ENCODE peak calls at places on chromosomes 4 and X, in five cellular contexts. One of them, this sample, is unnamed.

GRCh38 chr4:75512336-75513211 is 1.6 kb downstream of the RCHY1 start:
- DNase-seq in suprapubic skin: no peak
- DNase-seq in astrocyte of the spinal cord: peak; percentile 42
- DNase-seq in lower lobe of right lung: no peak
- DNase-seq in foreskin fibroblast: peak; percentile 55
- DNase-seq in this sample: no peak

GRCh38 chr4:98659106-98659592 is 738 bp upstream of the TSPAN5 start:
- DNase-seq in foreskin fibroblast: peak; percentile 66
- DNase-seq in lower lobe of right lung: no peak
- DNase-seq in astrocyte of the spinal cord: peak; percentile 58
- DNase-seq in suprapubic skin: no peak
- DNase-seq in this sample: no peak

GRCh38 chr4:127203561-127204260 is 429.0 kb upstream of the INTU start:
- DNase-seq in foreskin fibroblast: peak; percentile 84
- DNase-seq in lower lobe of right lung: no peak
- DNase-seq in suprapubic skin: no peak
- DNase-seq in astrocyte of the spinal cord: peak; percentile 83
- DNase-seq in this sample: no peak

GRCh38 chrX:152735860-152736511 is 2.4 kb downstream of the MAGEA12 start:
- DNase-seq in astrocyte of the spinal cord: no peak
- DNase-seq in foreskin fibroblast: no peak
- DNase-seq in suprapubic skin: peak; percentile 31
- DNase-seq in lower lobe of right lung: no peak
- DNase-seq in this sample: peak; percentile 64

GRCh38 chrX:38279188-38279587 is 48.1 kb downstream of the RPGR start:
- DNase-seq in astrocyte of the spinal cord: peak; percentile 17
- DNase-seq in foreskin fibroblast: no peak
- DNase-seq in lower lobe of right lung: no peak
- DNase-seq in suprapubic skin: no peak
- DNase-seq in this sample: no peak

GRCh38 chr4:87316961-87317360 is 5.7 kb downstream of the HSD17B13 start:
- DNase-seq in foreskin fibroblast: no peak
- DNase-seq in lower lobe of right lung: no peak
- DNase-seq in astrocyte of the spinal cord: no peak
- DNase-seq in suprapubic skin: no peak
- DNase-seq in this sample: no peak

GRCh38 chr4:27194599-27194998 is 334.0 kb downstream of the STIM2 start:
- DNase-seq in astrocyte of the spinal cord: no peak
- DNase-seq in lower lobe of right lung: no peak
- DNase-seq in suprapubic skin: no peak
- DNase-seq in foreskin fibroblast: no peak
- DNase-seq in this sample: no peak

GRCh38 chrX:107542500-107542899 is 85.8 kb upstream of the PRPS1 start:
- DNase-seq in astrocyte of the spinal cord: peak; percentile 27
- DNase-seq in suprapubic skin: no peak
- DNase-seq in foreskin fibroblast: peak; percentile 37
- DNase-seq in lower lobe of right lung: no peak
- DNase-seq in this sample: no peak

GRCh38 chr4:39682133-39682532 is 15.8 kb upstream of the UBE2K start:
- DNase-seq in suprapubic skin: no peak
- DNase-seq in astrocyte of the spinal cord: no peak
- DNase-seq in lower lobe of right lung: no peak
- DNase-seq in foreskin fibroblast: no peak
- DNase-seq in this sample: no peak

GRCh38 chr4:187516224-187516623 is 479.3 kb upstream of the ZFP42 start:
- DNase-seq in suprapubic skin: no peak
- DNase-seq in foreskin fibroblast: no peak
- DNase-seq in astrocyte of the spinal cord: no peak
- DNase-seq in lower lobe of right lung: no peak
- DNase-seq in this sample: no peak

GRCh38 chr4:112270643-112271484 is 14.8 kb downstream of the TIFA start:
- DNase-seq in astrocyte of the spinal cord: peak; percentile 63
- DNase-seq in foreskin fibroblast: peak; percentile 83
- DNase-seq in suprapubic skin: no peak
- DNase-seq in lower lobe of right lung: no peak
- DNase-seq in this sample: no peak

GRCh38 chr4:145840162-145840768 is 98.4 kb downstream of the ZNF827 start:
- DNase-seq in astrocyte of the spinal cord: peak; percentile 55
- DNase-seq in lower lobe of right lung: no peak
- DNase-seq in suprapubic skin: no peak
- DNase-seq in foreskin fibroblast: peak; percentile 58
- DNase-seq in this sample: no peak

GRCh38 chr4:57090099-57090498 is 20.1 kb downstream of the IGFBP7 start:
- DNase-seq in foreskin fibroblast: no peak
- DNase-seq in astrocyte of the spinal cord: no peak
- DNase-seq in lower lobe of right lung: no peak
- DNase-seq in suprapubic skin: no peak
- DNase-seq in this sample: no peak

GRCh38 chr4:121278811-121279368 is 101.9 kb downstream of the QRFPR start:
- DNase-seq in foreskin fibroblast: no peak
- DNase-seq in suprapubic skin: no peak
- DNase-seq in astrocyte of the spinal cord: peak; percentile 38
- DNase-seq in lower lobe of right lung: no peak
- DNase-seq in this sample: no peak

GRCh38 chr4:147160908-147161513 is 215.3 kb upstream of the TTC29 start:
- DNase-seq in foreskin fibroblast: peak; percentile 82
- DNase-seq in lower lobe of right lung: no peak
- DNase-seq in suprapubic skin: no peak
- DNase-seq in astrocyte of the spinal cord: peak; percentile 75
- DNase-seq in this sample: no peak

GRCh38 chr4:121375262-121375661 is 5.6 kb downstream of the QRFPR start:
- DNase-seq in suprapubic skin: no peak
- DNase-seq in lower lobe of right lung: no peak
- DNase-seq in foreskin fibroblast: peak; percentile 61
- DNase-seq in astrocyte of the spinal cord: peak; percentile 49
- DNase-seq in this sample: no peak

GRCh38 chr4:182555997-182556418 is 312.8 kb downstream of the TENM3 start:
- DNase-seq in foreskin fibroblast: peak; percentile 71
- DNase-seq in suprapubic skin: no peak
- DNase-seq in lower lobe of right lung: no peak
- DNase-seq in astrocyte of the spinal cord: peak; percentile 78
- DNase-seq in this sample: no peak

GRCh38 chrX:9188117-9188516 is 154.2 kb upstream of the FAM9B start:
- DNase-seq in astrocyte of the spinal cord: no peak
- DNase-seq in foreskin fibroblast: no peak
- DNase-seq in suprapubic skin: no peak
- DNase-seq in lower lobe of right lung: no peak
- DNase-seq in this sample: no peak

GRCh38 chrX:18424482-18425198 is 768 bp upstream of the CDKL5 start:
- DNase-seq in foreskin fibroblast: peak; percentile 62
- DNase-seq in lower lobe of right lung: peak; percentile 47
- DNase-seq in astrocyte of the spinal cord: peak; percentile 31
- DNase-seq in suprapubic skin: no peak
- DNase-seq in this sample: no peak

GRCh38 chr4:106355193-106355592 is 13.4 kb downstream of the GIMD1 start:
- DNase-seq in astrocyte of the spinal cord: no peak
- DNase-seq in lower lobe of right lung: no peak
- DNase-seq in foreskin fibroblast: no peak
- DNase-seq in suprapubic skin: no peak
- DNase-seq in this sample: no peak

GRCh38 chr4:182533948-182534347 is 290.7 kb downstream of the TENM3 start:
- DNase-seq in suprapubic skin: no peak
- DNase-seq in astrocyte of the spinal cord: peak; percentile 28
- DNase-seq in lower lobe of right lung: no peak
- DNase-seq in foreskin fibroblast: peak; percentile 70
- DNase-seq in this sample: no peak

GRCh38 chrX:39850630-39851152 is 247.1 kb downstream of the BCOR start:
- DNase-seq in foreskin fibroblast: peak; percentile 58
- DNase-seq in suprapubic skin: no peak
- DNase-seq in lower lobe of right lung: no peak
- DNase-seq in astrocyte of the spinal cord: peak; percentile 54
- DNase-seq in this sample: no peak

GRCh38 chr4:6461301-6462165 is 10.9 kb downstream of the PPP2R2C start:
- DNase-seq in suprapubic skin: peak; percentile 40
- DNase-seq in lower lobe of right lung: no peak
- DNase-seq in astrocyte of the spinal cord: no peak
- DNase-seq in foreskin fibroblast: peak; percentile 19
- DNase-seq in this sample: peak; percentile 72

GRCh38 chrX:65999029-65999562 is 40.8 kb downstream of the VSIG4 start:
- DNase-seq in lower lobe of right lung: no peak
- DNase-seq in suprapubic skin: no peak
- DNase-seq in foreskin fibroblast: no peak
- DNase-seq in astrocyte of the spinal cord: no peak
- DNase-seq in this sample: no peak

GRCh38 chr4:40599431-40599830 is 30.2 kb downstream of the RBM47 start:
- DNase-seq in lower lobe of right lung: no peak
- DNase-seq in astrocyte of the spinal cord: no peak
- DNase-seq in foreskin fibroblast: no peak
- DNase-seq in suprapubic skin: no peak
- DNase-seq in this sample: no peak

GRCh38 chr4:73311428-73311827 is 52.8 kb upstream of the ANKRD17 start:
- DNase-seq in lower lobe of right lung: no peak
- DNase-seq in suprapubic skin: no peak
- DNase-seq in astrocyte of the spinal cord: peak; percentile 75
- DNase-seq in foreskin fibroblast: peak; percentile 58
- DNase-seq in this sample: no peak

GRCh38 chrX:139554991-139555675 is 24.6 kb downstream of the F9 start:
- DNase-seq in suprapubic skin: no peak
- DNase-seq in astrocyte of the spinal cord: no peak
- DNase-seq in foreskin fibroblast: no peak
- DNase-seq in lower lobe of right lung: peak; percentile 30
- DNase-seq in this sample: no peak

GRCh38 chr4:51958199-51958968 is 61.8 kb downstream of the LRRC66 start:
- DNase-seq in astrocyte of the spinal cord: no peak
- DNase-seq in foreskin fibroblast: no peak
- DNase-seq in lower lobe of right lung: no peak
- DNase-seq in suprapubic skin: no peak
- DNase-seq in this sample: no peak

GRCh38 chr4:182917182-182918043 is at the start of gene DCTD:
- DNase-seq in suprapubic skin: peak; percentile 82
- DNase-seq in foreskin fibroblast: peak; percentile 91
- DNase-seq in astrocyte of the spinal cord: peak; percentile 67
- DNase-seq in lower lobe of right lung: peak; percentile 88
- DNase-seq in this sample: peak; percentile 89

DNA sequence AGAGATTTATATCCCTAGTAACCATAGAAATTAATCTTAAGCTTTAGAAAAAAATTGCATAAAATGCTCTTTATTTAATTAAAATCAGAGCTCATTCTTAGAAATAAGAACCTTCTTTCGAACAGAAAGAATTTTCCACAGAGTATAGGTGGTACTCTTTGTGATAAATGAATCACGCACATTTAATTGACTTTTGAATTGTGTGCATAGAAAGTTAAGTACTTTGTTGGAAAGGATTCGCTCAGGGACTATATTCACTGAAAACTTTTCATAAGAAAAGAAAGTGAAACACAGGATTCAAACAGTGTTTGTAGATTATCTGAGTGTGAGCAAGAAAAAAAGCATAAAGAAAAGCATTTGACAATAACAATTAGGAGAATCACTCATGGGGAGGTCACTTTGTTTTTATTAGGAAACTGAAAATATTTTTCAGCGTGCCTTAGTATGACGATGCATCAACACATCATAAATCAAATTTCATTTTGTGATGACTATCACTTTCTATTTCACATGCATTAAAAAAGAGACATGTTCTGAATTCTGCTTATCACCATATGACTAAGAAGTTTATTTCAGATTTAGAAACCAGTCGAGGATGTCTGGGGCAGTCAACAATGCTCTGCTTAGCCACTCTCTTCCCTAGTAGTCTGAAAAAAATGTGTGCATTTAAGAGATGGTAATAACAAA is 49.5 kb downstream of the STX18 start:
- DNase-seq in suprapubic skin: no peak
- DNase-seq in astrocyte of the spinal cord: peak; percentile 58
- DNase-seq in lower lobe of right lung: no peak
- DNase-seq in foreskin fibroblast: peak; percentile 45
- DNase-seq in this sample: no peak
- TF ChIP-seq CTCF in suprapubic skin: no peak
- TF ChIP-seq CTCF in astrocyte of the spinal cord: no peak
- TF ChIP-seq CTCF in lower lobe of right lung: no peak
- TF ChIP-seq CTCF in foreskin fibroblast: no peak
- TF ChIP-seq CTCF in this sample: no peak

GRCh38 chr4:111204807-111205206 is 581.9 kb upstream of the PITX2 start:
- DNase-seq in suprapubic skin: no peak
- DNase-seq in lower lobe of right lung: no peak
- DNase-seq in astrocyte of the spinal cord: no peak
- DNase-seq in foreskin fibroblast: peak; percentile 15
- DNase-seq in this sample: no peak
- TF ChIP-seq CTCF in suprapubic skin: no peak
- TF ChIP-seq CTCF in lower lobe of right lung: no peak
- TF ChIP-seq CTCF in astrocyte of the spinal cord: no peak
- TF ChIP-seq CTCF in foreskin fibroblast: no peak
- TF ChIP-seq CTCF in this sample: no peak

GRCh38 chr4:76626686-76627465 is 191.8 kb downstream of the SHROOM3 start:
- DNase-seq in foreskin fibroblast: peak; percentile 48
- DNase-seq in astrocyte of the spinal cord: no peak
- DNase-seq in lower lobe of right lung: no peak
- DNase-seq in suprapubic skin: no peak
- DNase-seq in this sample: no peak
- TF ChIP-seq CTCF in foreskin fibroblast: peak; percentile 12
- TF ChIP-seq CTCF in astrocyte of the spinal cord: peak; percentile 30
- TF ChIP-seq CTCF in lower lobe of right lung: no peak
- TF ChIP-seq CTCF in suprapubic skin: no peak
- TF ChIP-seq CTCF in this sample: peak; percentile 27

DNA sequence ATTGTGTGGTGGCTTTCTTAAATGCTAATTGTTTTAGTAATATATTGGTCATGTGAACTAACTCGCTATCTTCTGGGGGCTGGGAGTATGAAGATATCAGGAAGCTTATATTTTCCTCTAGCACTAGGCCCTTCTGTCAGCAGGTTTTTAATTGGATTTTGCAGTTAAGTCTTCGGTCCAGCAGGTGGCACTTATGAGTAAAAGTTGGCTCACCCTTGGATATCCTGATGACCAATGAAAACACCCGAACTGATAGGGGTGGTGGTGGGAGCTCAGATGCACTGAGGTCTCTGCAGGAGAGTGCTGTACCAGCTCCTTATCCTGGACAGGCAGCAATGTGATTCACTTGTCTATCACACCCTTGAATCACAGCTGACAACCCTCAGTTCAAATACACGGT is 1365.8 kb upstream of the DIAPH2 start:
- DNase-seq in astrocyte of the spinal cord: no peak
- DNase-seq in suprapubic skin: no peak
- DNase-seq in lower lobe of right lung: no peak
- DNase-seq in foreskin fibroblast: no peak
- DNase-seq in this sample: no peak
- TF ChIP-seq CTCF in astrocyte of the spinal cord: peak; percentile 17
- TF ChIP-seq CTCF in suprapubic skin: no peak
- TF ChIP-seq CTCF in lower lobe of right lung: no peak
- TF ChIP-seq CTCF in foreskin fibroblast: no peak
- TF ChIP-seq CTCF in this sample: no peak

GRCh38 chrX:2875798-2876399 is 47.2 kb downstream of the GYG2 start:
- DNase-seq in foreskin fibroblast: peak; percentile 24
- DNase-seq in lower lobe of right lung: no peak
- DNase-seq in astrocyte of the spinal cord: peak; percentile 15
- DNase-seq in suprapubic skin: no peak
- DNase-seq in this sample: no peak
- TF ChIP-seq CTCF in foreskin fibroblast: peak; percentile 17
- TF ChIP-seq CTCF in lower lobe of right lung: peak; percentile 38
- TF ChIP-seq CTCF in astrocyte of the spinal cord: peak; percentile 46
- TF ChIP-seq CTCF in suprapubic skin: no peak
- TF ChIP-seq CTCF in this sample: peak; percentile 47

This sample was measured in osteocyte.